ENCODE peak calls at places on chromosomes 5 and 9, in six cellular contexts. O, X, J, I, U and E are unnamed samples.

GRCh38 chr9:109971226-109971625 is 191.2 kb downstream of the PALM2AKAP2 start:
- DNase-seq in O (no peak), X (no peak), J (no peak), I (no peak), U (no peak), E (no peak)

GRCh38 chr5:73028991-73029540 is 73.2 kb downstream of the FCHO2 start:
- DNase-seq in O (no peak), X (no peak), J (no peak), I (no peak), U (no peak), E (no peak)

GRCh38 chr5:96017951-96018350 is 56.3 kb upstream of the ELL2 start:
- DNase-seq in O (no peak), X (no peak), J (no peak), I (no peak), U (no peak), E (peak; percentile 63)

GRCh38 chr9:127574089-127574921 is 37.8 kb upstream of the STXBP1 start:
- DNase-seq in O (no peak), X (no peak), J (peak; percentile 86), I (no peak), U (no peak), E (no peak)

GRCh38 chr5:118008779-118009178 is 979.6 kb downstream of the DTWD2 start:
- DNase-seq in O (no peak), X (no peak), J (no peak), I (no peak), U (no peak), E (no peak)

GRCh38 chr5:56091664-56092063 is 96.9 kb upstream of the IL6ST start:
- DNase-seq in O (no peak), X (no peak), J (no peak), I (no peak), U (no peak), E (no peak)

GRCh38 chr9:83182071-83182470 is 119.1 kb upstream of the RASEF start:
- DNase-seq in O (no peak), X (no peak), J (no peak), I (no peak), U (no peak), E (no peak)

GRCh38 chr5:179321206-179321987 is 23.9 kb downstream of the ADAMTS2 start:
- DNase-seq in O (no peak), X (no peak), J (peak; percentile 32), I (no peak), U (no peak), E (no peak)

GRCh38 chr5:135230326-135230925 is 168.6 kb downstream of the MACROH2A1 start:
- DNase-seq in O (no peak), X (no peak), J (peak; percentile 73), I (no peak), U (no peak), E (no peak)

GRCh38 chr5:40410231-40410861 is 269.4 kb upstream of the PTGER4 start:
- DNase-seq in O (peak; percentile 59), X (no peak), J (no peak), I (no peak), U (no peak), E (no peak)

GRCh38 chr5:1103505-1104326 is 8.1 kb downstream of the SLC12A7 start:
- DNase-seq in O (no peak), X (no peak), J (peak; percentile 96), I (no peak), U (no peak), E (no peak)

GRCh38 chr5:17365756-17366155 is 132.3 kb upstream of the TAF11L2 start:
- DNase-seq in O (no peak), X (no peak), J (no peak), I (no peak), U (no peak), E (no peak)

GRCh38 chr5:164555809-164556208 is 1050.4 kb downstream of the MAT2B start:
- DNase-seq in O (no peak), X (no peak), J (no peak), I (no peak), U (no peak), E (no peak)

GRCh38 chr9:840343-840742 is 1.2 kb upstream of the DMRT1 start:
- DNase-seq in O (no peak), X (peak; percentile 73), J (no peak), I (no peak), U (no peak), E (no peak)

GRCh38 chr5:60886158-60886557 is 42.1 kb upstream of the ELOVL7 start:
- DNase-seq in O (no peak), X (no peak), J (no peak), I (no peak), U (no peak), E (no peak)

GRCh38 chr5:60888359-60889061 is 44.4 kb upstream of the ELOVL7 start:
- DNase-seq in O (no peak), X (no peak), J (no peak), I (no peak), U (no peak), E (no peak)

GRCh38 chr5:60887096-60887495 is 43.0 kb upstream of the ELOVL7 start:
- DNase-seq in O (no peak), X (no peak), J (no peak), I (no peak), U (no peak), E (no peak)

DNA sequence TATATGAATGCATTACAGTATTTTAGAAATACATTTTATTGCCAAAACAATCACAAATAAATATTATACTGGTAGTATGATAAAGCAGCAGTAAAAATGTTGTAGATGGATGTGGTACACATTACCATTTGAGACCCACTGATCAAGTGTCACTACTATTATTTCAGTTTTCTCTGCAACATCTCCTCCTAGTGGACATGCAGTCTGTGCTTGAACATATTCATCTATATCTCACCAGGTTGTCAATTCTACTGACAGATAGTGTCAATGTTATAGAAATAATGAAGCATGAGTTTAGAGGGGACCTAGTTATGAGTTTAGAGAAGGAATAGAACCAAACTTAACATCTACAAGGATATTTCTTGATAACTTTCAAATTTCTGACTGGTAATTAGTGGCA is 39.2 kb upstream of the ELOVL7 start:
- DNase-seq in O (no peak), X (no peak), J (no peak), I (no peak), U (no peak), E (no peak)
- TF ChIP-seq CTCF in O (no peak), X (peak; percentile 65), J (peak; percentile 41), I (peak; percentile 16), U (peak; percentile 55), E (no peak)

GRCh38 chr9:130320697-130321080 is 55.1 kb downstream of the HMCN2 start:
- DNase-seq in O (no peak), X (peak; percentile 77), J (no peak), I (no peak), U (no peak), E (no peak)

GRCh38 chr9:130321082-130321481 is 55.5 kb downstream of the HMCN2 start:
- DNase-seq in O (no peak), X (no peak), J (no peak), I (no peak), U (no peak), E (no peak)

GRCh38 chr9:130323051-130323757 is 57.6 kb downstream of the HMCN2 start:
- DNase-seq in O (no peak), X (no peak), J (no peak), I (no peak), U (no peak), E (no peak)

GRCh38 chr9:130319944-130320696 is 54.6 kb downstream of the HMCN2 start:
- DNase-seq in O (no peak), X (no peak), J (no peak), I (no peak), U (no peak), E (no peak)

GRCh38 chr9:130321539-130321938 is 56.0 kb downstream of the HMCN2 start:
- DNase-seq in O (no peak), X (no peak), J (no peak), I (no peak), U (no peak), E (no peak)
- TF ChIP-seq CTCF in O (no peak), X (no peak), J (no peak), I (no peak), U (no peak), E (no peak)

GRCh38 chr5:38734353-38734752 is 111.5 kb upstream of the OSMR start:
- DNase-seq in O (no peak), X (peak; percentile 69), J (no peak), I (no peak), U (no peak), E (no peak)
- TF ChIP-seq CTCF in O (no peak), X (peak; percentile 64), J (no peak), I (peak; percentile 20), U (peak; percentile 16), E (peak; percentile 11)

DNA sequence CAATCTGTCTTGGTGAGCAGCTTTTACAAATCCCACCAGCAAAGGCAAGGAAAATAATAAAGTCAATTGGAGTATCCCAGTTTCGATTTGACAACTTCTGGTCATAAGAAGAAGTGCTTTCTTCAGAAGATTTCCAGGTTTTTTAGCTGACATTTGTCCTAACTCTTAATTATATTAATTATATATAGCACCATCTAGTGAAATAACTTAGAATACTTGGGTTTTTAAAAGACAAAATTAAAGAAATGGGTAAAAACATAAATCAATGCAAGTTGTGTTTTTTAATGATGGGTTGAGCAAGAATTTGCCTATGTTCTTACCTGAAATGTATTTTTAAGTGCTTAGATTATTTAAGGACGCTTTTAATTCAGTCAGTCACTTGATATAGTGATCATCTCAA is 421.8 kb downstream of the ACTL7B start:
- DNase-seq in O (no peak), X (no peak), J (no peak), I (no peak), U (no peak), E (no peak)
- TF ChIP-seq CTCF in O (no peak), X (no peak), J (no peak), I (no peak), U (no peak), E (no peak)

GRCh38 chr5:79507251-79508205 is 6.4 kb downstream of the HOMER1 start:
- DNase-seq in O (no peak), X (no peak), J (no peak), I (no peak), U (no peak), E (no peak)
- TF ChIP-seq CTCF in O (no peak), X (no peak), J (no peak), I (no peak), U (no peak), E (no peak)

GRCh38 chr5:42965934-42966333 is 74.2 kb downstream of the ANXA2R start:
- DNase-seq in O (no peak), X (no peak), J (no peak), I (no peak), U (no peak), E (no peak)

GRCh38 chr5:42963412-42963811 is 76.7 kb downstream of the ANXA2R start:
- DNase-seq in O (no peak), X (no peak), J (no peak), I (no peak), U (no peak), E (no peak)

GRCh38 chr5:42960472-42960871 is 79.6 kb downstream of the ANXA2R start:
- DNase-seq in O (no peak), X (no peak), J (no peak), I (no peak), U (no peak), E (no peak)

GRCh38 chr5:42962139-42962538 is 78.0 kb downstream of the ANXA2R start:
- DNase-seq in O (no peak), X (no peak), J (no peak), I (no peak), U (no peak), E (no peak)
- TF ChIP-seq CTCF in O (no peak), X (no peak), J (no peak), I (no peak), U (no peak), E (no peak)